ENCODE peak calls at places on chromosomes 1 and 21, in ten cellular contexts. A is cardiac muscle cell, S is heart right ventricle, E is NCI-H1436, K is T-helper 17 cell, C is HEK293T, N is GM13976, Q is GM06990, M is spleen, B is globus pallidus. L is an unnamed sample.

GRCh38 chr1:226497276-226497833 is 51.2 kb upstream of the STUM start:
- DNase-seq in A (no peak), S (no peak), E (no peak), K (no peak), C (no peak), N (no peak), Q (no peak), M (no peak), B (no peak), L (no peak)

GRCh38 chr1:5911157-5911556 is 81.1 kb downstream of the NPHP4 start:
- DNase-seq in A (no peak), S (no peak), E (no peak), K (no peak), C (no peak), N (no peak), Q (no peak), M (peak), B (no peak), L (no peak)

GRCh38 chr1:180168786-180169640 is 14.3 kb downstream of the QSOX1 start:
- DNase-seq in A (peak), S (no peak), E (peak), K (no peak), C (peak), N (peak), Q (no peak), M (peak), B (no peak), L (peak)

GRCh38 chr1:31831397-31832378 is 15.9 kb upstream of the SPOCD1 start:
- DNase-seq in A (no peak), S (no peak), E (no peak), K (no peak), C (no peak), N (no peak), Q (no peak), M (no peak), B (no peak), L (no peak)

GRCh38 chr1:110385369-110385768 is 5.5 kb downstream of the SLC16A4 start:
- DNase-seq in A (no peak), S (no peak), E (no peak), K (no peak), C (no peak), N (no peak), Q (no peak), M (no peak), B (no peak), L (no peak)

GRCh38 chr1:17596651-17597509 is 57.4 kb downstream of the ARHGEF10L start:
- DNase-seq in A (peak), S (no peak), E (peak), K (no peak), C (peak), N (no peak), Q (no peak), M (no peak), B (no peak), L (no peak)

GRCh38 chr1:3409737-3410434 is 44.6 kb upstream of the ARHGEF16 start:
- DNase-seq in A (peak), S (peak), E (peak), K (no peak), C (no peak), N (no peak), Q (no peak), M (no peak), B (peak), L (no peak)

GRCh38 chr1:154179951-154180687 is 11.8 kb downstream of the TPM3 start:
- DNase-seq in A (no peak), S (no peak), E (no peak), K (no peak), C (no peak), N (peak), Q (peak), M (peak), B (no peak), L (peak)

GRCh38 chr1:67646145-67647035 is 38.6 kb upstream of the GADD45A start:
- DNase-seq in A (peak), S (peak), E (peak), K (no peak), C (peak), N (no peak), Q (no peak), M (no peak), B (no peak), L (peak)

GRCh38 chr1:30173560-30173959 is 549.8 kb downstream of the MATN1 start:
- DNase-seq in A (no peak), S (no peak), E (no peak), K (no peak), C (no peak), N (no peak), Q (no peak), M (no peak), B (no peak), L (no peak)

GRCh38 chr1:109807822-109808680 is 44.3 kb upstream of the EPS8L3 start:
- DNase-seq in A (no peak), S (no peak), E (no peak), K (no peak), C (no peak), N (no peak), Q (no peak), M (no peak), B (no peak), L (no peak)

GRCh38 chr1:46342084-46342656 is 1.6 kb downstream of the NSUN4 start:
- DNase-seq in A (no peak), S (no peak), E (no peak), K (no peak), C (peak), N (peak), Q (no peak), M (no peak), B (no peak), L (peak)

GRCh38 chr21:39681257-39681656 is 63.7 kb upstream of the IGSF5 start:
- DNase-seq in A (no peak), S (no peak), E (no peak), K (no peak), C (no peak), N (no peak), Q (no peak), M (no peak), B (no peak), L (no peak)

GRCh38 chr1:214416417-214417212 is 134.8 kb downstream of the PTPN14 start:
- DNase-seq in A (no peak), S (no peak), E (no peak), K (no peak), C (no peak), N (no peak), Q (no peak), M (no peak), B (no peak), L (no peak)

GRCh38 chr1:11499825-11500331 is 20.9 kb downstream of the DISP3 start:
- DNase-seq in A (no peak), S (no peak), E (no peak), K (no peak), C (no peak), N (no peak), Q (no peak), M (peak), B (peak), L (no peak)

GRCh38 chr1:205440476-205441317 is 15.1 kb downstream of the BLACAT1 start:
- DNase-seq in A (peak), S (no peak), E (peak), K (peak), C (peak), N (peak), Q (peak), M (peak), B (peak), L (peak)

GRCh38 chr1:228463559-228464455 is 23.4 kb upstream of the RNF187 start:
- DNase-seq in A (no peak), S (no peak), E (peak), K (peak), C (no peak), N (peak), Q (peak), M (peak), B (no peak), L (peak)

GRCh38 chr1:154940213-154940879 is 3.8 kb upstream of the PMVK start:
- DNase-seq in A (no peak), S (no peak), E (no peak), K (no peak), C (no peak), N (no peak), Q (no peak), M (no peak), B (no peak), L (no peak)

GRCh38 chr1:58768971-58769808 is 14.7 kb downstream of the JUN start:
- DNase-seq in A (peak), S (peak), E (peak), K (peak), C (peak), N (no peak), Q (no peak), M (peak), B (peak), L (peak)

L was measured in KBM-7.